ENCODE peak calls at places on chromosomes 2 and 18, in four cellular contexts. A is T follicular helper cell; U is stimulated activated CD4-positive, alpha-beta T cell treated with anti-CD3 and anti-CD28 coated beads, Interleukin-12 subunit alpha, Interleukin-12 subunit beta, amount 100 ng/mL, for 24 hours; L is endothelial cell. H is an unnamed sample.
A peak's percentile ranks its signal among the peaks of the same experiment; 100 is the strongest.

GRCh38 chr2:187994464-187995331 is 297.0 kb upstream of the GULP1 start:
- DNase-seq in A (no peak), U (no peak), L (no peak), H (no peak)

GRCh38 chr2:191945623-191946022 is 98.7 kb upstream of the CAVIN2 start:
- DNase-seq in A (no peak), U (no peak), L (no peak), H (no peak)

GRCh38 chr2:1569879-1570450 is 156.7 kb downstream of the TPO start:
- DNase-seq in A (no peak), U (no peak), L (no peak), H (no peak)

GRCh38 chr2:237242091-237242536 is 156.4 kb downstream of the COPS8 start:
- DNase-seq in A (no peak), U (no peak), L (no peak), H (no peak)

GRCh38 chr2:230723363-230723762 is 10.7 kb downstream of the CAB39 start:
- DNase-seq in A (peak; percentile 22), U (no peak), L (no peak), H (no peak)

GRCh38 chr18:3857544-3857943 is 407.6 kb downstream of the TGIF1 start:
- DNase-seq in A (no peak), U (no peak), L (no peak), H (no peak)

GRCh38 chr2:116366212-116366611 is 1448.3 kb upstream of the DDX18 start:
- DNase-seq in A (no peak), U (no peak), L (no peak), H (no peak)

GRCh38 chr2:128736689-128737545 is 418.2 kb upstream of the HS6ST1 start:
- DNase-seq in A (peak; percentile 24), U (peak; percentile 57), L (peak; percentile 92), H (no peak)

GRCh38 chr2:30222031-30222430 is 9.3 kb upstream of the LBH start:
- DNase-seq in A (no peak), U (no peak), L (no peak), H (no peak)

GRCh38 chr18:71625691-71626090 is 918.5 kb downstream of the CBLN2 start:
- DNase-seq in A (no peak), U (no peak), L (no peak), H (no peak)

GRCh38 chr2:71101656-71102055 is 28.4 kb downstream of the MCEE start:
- DNase-seq in A (no peak), U (no peak), L (no peak), H (no peak)

GRCh38 chr18:13530879-13531387 is 195.4 kb downstream of the FAM210A start:
- DNase-seq in A (no peak), U (no peak), L (peak; percentile 48), H (no peak)

H was measured in effector memory CD4-positive, alpha-beta T cell.